ENCODE peak calls at places on chromosomes 2 and 18, in four cellular contexts. One of them, this sample, is unnamed.

GRCh38 chr18:44246001-44246400 is 434.7 kb upstream of the SETBP1 start:
- DNase-seq in progenitor cell of endocrine pancreas: no peak
- DNase-seq in A549: no peak
- DNase-seq in NCI-H510A treated with DMSO at 0.1 percent for 48 hours: no peak
- DNase-seq in this sample: no peak

GRCh38 chr2:97953867-97954266 is 41.9 kb downstream of the TMEM131 start:
- DNase-seq in A549: no peak
- DNase-seq in NCI-H510A treated with DMSO at 0.1 percent for 48 hours: no peak
- DNase-seq in progenitor cell of endocrine pancreas: no peak
- DNase-seq in this sample: no peak

GRCh38 chr2:31038385-31038784 is 99.9 kb downstream of the GALNT14 start:
- DNase-seq in progenitor cell of endocrine pancreas: no peak
- DNase-seq in NCI-H510A treated with DMSO at 0.1 percent for 48 hours: no peak
- DNase-seq in A549: no peak
- DNase-seq in this sample: no peak

GRCh38 chr2:159518321-159519005 is 97.9 kb downstream of the BAZ2B start:
- DNase-seq in A549: no peak
- DNase-seq in progenitor cell of endocrine pancreas: no peak
- DNase-seq in NCI-H510A treated with DMSO at 0.1 percent for 48 hours: peak
- DNase-seq in this sample: no peak

GRCh38 chr2:21372654-21373053 is 248.9 kb downstream of the TDRD15 start:
- DNase-seq in A549: peak
- DNase-seq in NCI-H510A treated with DMSO at 0.1 percent for 48 hours: no peak
- DNase-seq in progenitor cell of endocrine pancreas: no peak
- DNase-seq in this sample: no peak

GRCh38 chr2:27973592-27973991 is 83.1 kb downstream of the BABAM2 start:
- DNase-seq in NCI-H510A treated with DMSO at 0.1 percent for 48 hours: no peak
- DNase-seq in A549: no peak
- DNase-seq in progenitor cell of endocrine pancreas: no peak
- DNase-seq in this sample: no peak

GRCh38 chr2:173815778-173816177 is 149.4 kb downstream of the SP3 start:
- DNase-seq in A549: no peak
- DNase-seq in progenitor cell of endocrine pancreas: no peak
- DNase-seq in NCI-H510A treated with DMSO at 0.1 percent for 48 hours: no peak
- DNase-seq in this sample: no peak

GRCh38 chr2:108324531-108325256 is 36.0 kb downstream of the SULT1C2 start:
- DNase-seq in A549: no peak
- DNase-seq in progenitor cell of endocrine pancreas: no peak
- DNase-seq in NCI-H510A treated with DMSO at 0.1 percent for 48 hours: no peak
- DNase-seq in this sample: no peak

GRCh38 chr18:29145993-29146539 is 969.1 kb upstream of the CDH2 start:
- DNase-seq in A549: no peak
- DNase-seq in NCI-H510A treated with DMSO at 0.1 percent for 48 hours: no peak
- DNase-seq in progenitor cell of endocrine pancreas: no peak
- DNase-seq in this sample: no peak

GRCh38 chr2:27832396-27832795 is 57.8 kb downstream of the RBKS start:
- DNase-seq in A549: no peak
- DNase-seq in progenitor cell of endocrine pancreas: no peak
- DNase-seq in NCI-H510A treated with DMSO at 0.1 percent for 48 hours: no peak
- DNase-seq in this sample: no peak

GRCh38 chr2:163633296-163633695 is 102.5 kb downstream of the FIGN start:
- DNase-seq in progenitor cell of endocrine pancreas: no peak
- DNase-seq in A549: no peak
- DNase-seq in NCI-H510A treated with DMSO at 0.1 percent for 48 hours: no peak
- DNase-seq in this sample: no peak

GRCh38 chr18:48947102-48947501 is 3.7 kb downstream of the SMAD7 start:
- DNase-seq in A549: no peak
- DNase-seq in NCI-H510A treated with DMSO at 0.1 percent for 48 hours: no peak
- DNase-seq in progenitor cell of endocrine pancreas: no peak
- DNase-seq in this sample: no peak

GRCh38 chr2:218881744-218882462 is 1.3 kb downstream of the WNT10A start:
- DNase-seq in progenitor cell of endocrine pancreas: no peak
- DNase-seq in A549: no peak
- DNase-seq in NCI-H510A treated with DMSO at 0.1 percent for 48 hours: no peak
- DNase-seq in this sample: no peak

GRCh38 chr2:36530983-36531354 is 67.0 kb downstream of the FEZ2 start:
- DNase-seq in NCI-H510A treated with DMSO at 0.1 percent for 48 hours: no peak
- DNase-seq in progenitor cell of endocrine pancreas: no peak
- DNase-seq in A549: no peak
- DNase-seq in this sample: no peak

GRCh38 chr18:57827646-57828045 is 24.5 kb upstream of the ATP8B1 start:
- DNase-seq in NCI-H510A treated with DMSO at 0.1 percent for 48 hours: no peak
- DNase-seq in progenitor cell of endocrine pancreas: no peak
- DNase-seq in A549: no peak
- DNase-seq in this sample: no peak

GRCh38 chr2:20578895-20579825 is 71.7 kb downstream of the HS1BP3 start:
- DNase-seq in NCI-H510A treated with DMSO at 0.1 percent for 48 hours: no peak
- DNase-seq in progenitor cell of endocrine pancreas: no peak
- DNase-seq in A549: peak
- DNase-seq in this sample: no peak

GRCh38 chr18:48621240-48621639 is 82.4 kb downstream of the CTIF start:
- DNase-seq in progenitor cell of endocrine pancreas: no peak
- DNase-seq in A549: peak
- DNase-seq in NCI-H510A treated with DMSO at 0.1 percent for 48 hours: no peak
- DNase-seq in this sample: no peak

GRCh38 chr2:148483675-148484074 is 160.9 kb upstream of the EPC2 start:
- DNase-seq in progenitor cell of endocrine pancreas: no peak
- DNase-seq in NCI-H510A treated with DMSO at 0.1 percent for 48 hours: no peak
- DNase-seq in A549: no peak
- DNase-seq in this sample: no peak

GRCh38 chr18:27685807-27686412 is 491.0 kb downstream of the CDH2 start:
- DNase-seq in NCI-H510A treated with DMSO at 0.1 percent for 48 hours: peak
- DNase-seq in A549: peak
- DNase-seq in progenitor cell of endocrine pancreas: no peak
- DNase-seq in this sample: no peak